ENCODE peak calls at places on chromosomes 4 and X, in ten cellular contexts. U, I, M, W, V, J, O, S, Q and P are unnamed samples.

GRCh38 chr4:106358899-106359298 is 9.7 kb downstream of the GIMD1 start:
- DNase-seq in U (no peak), I (no peak), M (peak), W (no peak), V (no peak), J (no peak), O (no peak), S (no peak), Q (no peak), P (no peak)

GRCh38 chrX:40131644-40132376 is 34.1 kb upstream of the BCOR start:
- DNase-seq in U (no peak), I (no peak), M (no peak), W (no peak), V (no peak), J (no peak), O (no peak), S (no peak), Q (no peak), P (no peak)

GRCh38 chr4:77045490-77045889 is 30.3 kb downstream of the CCNI start:
- DNase-seq in U (no peak), I (no peak), M (no peak), W (peak), V (no peak), J (no peak), O (no peak), S (no peak), Q (no peak), P (no peak)

GRCh38 chr4:155881555-155881954 is 15.5 kb upstream of the ASIC5 start:
- DNase-seq in U (no peak), I (no peak), M (no peak), W (no peak), V (no peak), J (no peak), O (no peak), S (no peak), Q (no peak), P (no peak)

GRCh38 chrX:22373766-22374165 is 101.1 kb downstream of the CBLL2 start:
- DNase-seq in U (no peak), I (no peak), M (no peak), W (no peak), V (no peak), J (no peak), O (no peak), S (no peak), Q (no peak), P (no peak)

GRCh38 chrX:9681422-9681821 is 84.2 kb downstream of the GPR143 start:
- DNase-seq in U (no peak), I (no peak), M (no peak), W (no peak), V (no peak), J (no peak), O (no peak), S (no peak), Q (no peak), P (no peak)

GRCh38 chr4:23237771-23238170 is 545.0 kb downstream of the GBA3 start:
- DNase-seq in U (no peak), I (no peak), M (no peak), W (peak), V (no peak), J (no peak), O (no peak), S (no peak), Q (no peak), P (no peak)

GRCh38 chrX:11341274-11342256 is 48.4 kb downstream of the AMELX start:
- DNase-seq in U (no peak), I (no peak), M (peak), W (no peak), V (no peak), J (no peak), O (peak), S (peak), Q (peak), P (no peak)

GRCh38 chr4:153448003-153448731 is 18.0 kb upstream of the TMEM131L start:
- DNase-seq in U (no peak), I (no peak), M (no peak), W (no peak), V (no peak), J (no peak), O (no peak), S (no peak), Q (no peak), P (no peak)

GRCh38 chr4:57265831-57266582 is 155.8 kb upstream of the IGFBP7 start:
- DNase-seq in U (no peak), I (no peak), M (no peak), W (no peak), V (no peak), J (no peak), O (no peak), S (no peak), Q (no peak), P (no peak)

GRCh38 chrX:123736333-123736921 is 3.6 kb upstream of the THOC2 start:
- DNase-seq in U (no peak), I (no peak), M (no peak), W (no peak), V (no peak), J (no peak), O (no peak), S (no peak), Q (no peak), P (peak)

GRCh38 chr4:104491826-104492771 is 2.6 kb downstream of the CXXC4 start:
- DNase-seq in U (no peak), I (no peak), M (no peak), W (peak), V (no peak), J (no peak), O (no peak), S (no peak), Q (no peak), P (no peak)

GRCh38 chr4:134024251-134024650 is 177.3 kb downstream of the PABPC4L start:
- DNase-seq in U (no peak), I (no peak), M (no peak), W (peak), V (no peak), J (no peak), O (no peak), S (no peak), Q (no peak), P (no peak)